ENCODE peak calls at places on chromosomes 11 and 22, in ten cellular contexts. One of them, this sample, is unnamed.

GRCh38 chr22:18057568-18058209 is 20.1 kb upstream of the PEX26 start:
- DNase-seq in stimulated activated CD4-positive, alpha-beta T cell treated with anti-CD3 and anti-CD28 coated beads, Interleukin-1b, Interleukin-23, amount 100 ng/mL, for 4 hours: no peak
- DNase-seq in WERI-Rb-1: no peak
- DNase-seq in iPS DF 6.9: no peak
- DNase-seq in ELR: peak
- DNase-seq in putamen: peak
- DNase-seq in anterior cingulate cortex: peak
- DNase-seq in keratinocyte: peak
- DNase-seq in adipocyte: peak
- DNase-seq in gastrocnemius medialis: peak
- DNase-seq in this sample: peak

GRCh38 chr22:20646377-20646776 is 127.5 kb upstream of the SERPIND1 start:
- DNase-seq in stimulated activated CD4-positive, alpha-beta T cell treated with anti-CD3 and anti-CD28 coated beads, Interleukin-1b, Interleukin-23, amount 100 ng/mL, for 4 hours: no peak
- DNase-seq in WERI-Rb-1: no peak
- DNase-seq in iPS DF 6.9: no peak
- DNase-seq in ELR: no peak
- DNase-seq in putamen: no peak
- DNase-seq in anterior cingulate cortex: no peak
- DNase-seq in keratinocyte: no peak
- DNase-seq in adipocyte: no peak
- DNase-seq in gastrocnemius medialis: no peak
- DNase-seq in this sample: no peak

GRCh38 chr11:83816572-83817187 is 530.5 kb upstream of the CCDC90B start:
- DNase-seq in stimulated activated CD4-positive, alpha-beta T cell treated with anti-CD3 and anti-CD28 coated beads, Interleukin-1b, Interleukin-23, amount 100 ng/mL, for 4 hours: no peak
- DNase-seq in WERI-Rb-1: no peak
- DNase-seq in iPS DF 6.9: no peak
- DNase-seq in ELR: peak
- DNase-seq in putamen: no peak
- DNase-seq in anterior cingulate cortex: no peak
- DNase-seq in keratinocyte: no peak
- DNase-seq in adipocyte: peak
- DNase-seq in gastrocnemius medialis: no peak
- DNase-seq in this sample: no peak

GRCh38 chr11:71425851-71426250 is 22.3 kb downstream of the DHCR7 start:
- DNase-seq in stimulated activated CD4-positive, alpha-beta T cell treated with anti-CD3 and anti-CD28 coated beads, Interleukin-1b, Interleukin-23, amount 100 ng/mL, for 4 hours: no peak
- DNase-seq in WERI-Rb-1: no peak
- DNase-seq in iPS DF 6.9: no peak
- DNase-seq in ELR: no peak
- DNase-seq in putamen: no peak
- DNase-seq in anterior cingulate cortex: no peak
- DNase-seq in keratinocyte: peak
- DNase-seq in adipocyte: no peak
- DNase-seq in gastrocnemius medialis: no peak
- DNase-seq in this sample: no peak

GRCh38 chr11:122833133-122833470 is 5.2 kb upstream of the CRTAM start:
- DNase-seq in stimulated activated CD4-positive, alpha-beta T cell treated with anti-CD3 and anti-CD28 coated beads, Interleukin-1b, Interleukin-23, amount 100 ng/mL, for 4 hours: no peak
- DNase-seq in WERI-Rb-1: no peak
- DNase-seq in iPS DF 6.9: no peak
- DNase-seq in ELR: no peak
- DNase-seq in putamen: no peak
- DNase-seq in anterior cingulate cortex: no peak
- DNase-seq in keratinocyte: no peak
- DNase-seq in adipocyte: no peak
- DNase-seq in gastrocnemius medialis: no peak
- DNase-seq in this sample: no peak

GRCh38 chr11:65356394-65356972 is 1.9 kb downstream of the TIGD3 start:
- DNase-seq in stimulated activated CD4-positive, alpha-beta T cell treated with anti-CD3 and anti-CD28 coated beads, Interleukin-1b, Interleukin-23, amount 100 ng/mL, for 4 hours: no peak
- DNase-seq in WERI-Rb-1: no peak
- DNase-seq in iPS DF 6.9: no peak
- DNase-seq in ELR: no peak
- DNase-seq in putamen: no peak
- DNase-seq in anterior cingulate cortex: no peak
- DNase-seq in keratinocyte: no peak
- DNase-seq in adipocyte: no peak
- DNase-seq in gastrocnemius medialis: peak
- DNase-seq in this sample: no peak

GRCh38 chr11:14773755-14774154 is 118.3 kb downstream of the CYP2R1 start:
- DNase-seq in stimulated activated CD4-positive, alpha-beta T cell treated with anti-CD3 and anti-CD28 coated beads, Interleukin-1b, Interleukin-23, amount 100 ng/mL, for 4 hours: no peak
- DNase-seq in WERI-Rb-1: no peak
- DNase-seq in iPS DF 6.9: no peak
- DNase-seq in ELR: peak
- DNase-seq in putamen: no peak
- DNase-seq in anterior cingulate cortex: no peak
- DNase-seq in keratinocyte: no peak
- DNase-seq in adipocyte: peak
- DNase-seq in gastrocnemius medialis: no peak
- DNase-seq in this sample: no peak

GRCh38 chr22:41966607-41967240 is 2.5 kb upstream of the SEPTIN3 start:
- DNase-seq in stimulated activated CD4-positive, alpha-beta T cell treated with anti-CD3 and anti-CD28 coated beads, Interleukin-1b, Interleukin-23, amount 100 ng/mL, for 4 hours: no peak
- DNase-seq in WERI-Rb-1: peak
- DNase-seq in iPS DF 6.9: no peak
- DNase-seq in ELR: peak
- DNase-seq in putamen: peak
- DNase-seq in anterior cingulate cortex: peak
- DNase-seq in keratinocyte: peak
- DNase-seq in adipocyte: peak
- DNase-seq in gastrocnemius medialis: no peak
- DNase-seq in this sample: peak

GRCh38 chr22:31253949-31254348 is 38.3 kb downstream of the PIK3IP1 start:
- DNase-seq in stimulated activated CD4-positive, alpha-beta T cell treated with anti-CD3 and anti-CD28 coated beads, Interleukin-1b, Interleukin-23, amount 100 ng/mL, for 4 hours: no peak
- DNase-seq in WERI-Rb-1: peak
- DNase-seq in iPS DF 6.9: no peak
- DNase-seq in ELR: no peak
- DNase-seq in putamen: no peak
- DNase-seq in anterior cingulate cortex: no peak
- DNase-seq in keratinocyte: peak
- DNase-seq in adipocyte: no peak
- DNase-seq in gastrocnemius medialis: no peak
- DNase-seq in this sample: no peak

GRCh38 chr11:17822021-17822781 is 87.6 kb downstream of the KCNC1 start:
- DNase-seq in stimulated activated CD4-positive, alpha-beta T cell treated with anti-CD3 and anti-CD28 coated beads, Interleukin-1b, Interleukin-23, amount 100 ng/mL, for 4 hours: no peak
- DNase-seq in WERI-Rb-1: no peak
- DNase-seq in iPS DF 6.9: no peak
- DNase-seq in ELR: peak
- DNase-seq in putamen: no peak
- DNase-seq in anterior cingulate cortex: no peak
- DNase-seq in keratinocyte: no peak
- DNase-seq in adipocyte: peak
- DNase-seq in gastrocnemius medialis: no peak
- DNase-seq in this sample: no peak

GRCh38 chr11:65574147-65574962 is 1.5 kb upstream of the EHBP1L1 start:
- DNase-seq in stimulated activated CD4-positive, alpha-beta T cell treated with anti-CD3 and anti-CD28 coated beads, Interleukin-1b, Interleukin-23, amount 100 ng/mL, for 4 hours: peak
- DNase-seq in WERI-Rb-1: peak
- DNase-seq in iPS DF 6.9: no peak
- DNase-seq in ELR: peak
- DNase-seq in putamen: peak
- DNase-seq in anterior cingulate cortex: peak
- DNase-seq in keratinocyte: no peak
- DNase-seq in adipocyte: peak
- DNase-seq in gastrocnemius medialis: peak
- DNase-seq in this sample: peak

GRCh38 chr11:47507016-47507631 is 45.8 kb downstream of the CELF1 start:
- DNase-seq in stimulated activated CD4-positive, alpha-beta T cell treated with anti-CD3 and anti-CD28 coated beads, Interleukin-1b, Interleukin-23, amount 100 ng/mL, for 4 hours: no peak
- DNase-seq in WERI-Rb-1: no peak
- DNase-seq in iPS DF 6.9: no peak
- DNase-seq in ELR: no peak
- DNase-seq in putamen: no peak
- DNase-seq in anterior cingulate cortex: no peak
- DNase-seq in keratinocyte: no peak
- DNase-seq in adipocyte: peak
- DNase-seq in gastrocnemius medialis: no peak
- DNase-seq in this sample: no peak

GRCh38 chr11:12125609-12126149 is 15.3 kb downstream of the MICAL2 start:
- DNase-seq in stimulated activated CD4-positive, alpha-beta T cell treated with anti-CD3 and anti-CD28 coated beads, Interleukin-1b, Interleukin-23, amount 100 ng/mL, for 4 hours: no peak
- DNase-seq in WERI-Rb-1: no peak
- DNase-seq in iPS DF 6.9: no peak
- DNase-seq in ELR: peak
- DNase-seq in putamen: no peak
- DNase-seq in anterior cingulate cortex: no peak
- DNase-seq in keratinocyte: no peak
- DNase-seq in adipocyte: no peak
- DNase-seq in gastrocnemius medialis: no peak
- DNase-seq in this sample: no peak

GRCh38 chr11:8258771-8259170 is 4.9 kb downstream of the LMO1 start:
- DNase-seq in stimulated activated CD4-positive, alpha-beta T cell treated with anti-CD3 and anti-CD28 coated beads, Interleukin-1b, Interleukin-23, amount 100 ng/mL, for 4 hours: no peak
- DNase-seq in WERI-Rb-1: no peak
- DNase-seq in iPS DF 6.9: no peak
- DNase-seq in ELR: peak
- DNase-seq in putamen: no peak
- DNase-seq in anterior cingulate cortex: no peak
- DNase-seq in keratinocyte: no peak
- DNase-seq in adipocyte: peak
- DNase-seq in gastrocnemius medialis: peak
- DNase-seq in this sample: peak

GRCh38 chr22:46726066-46726985 is 11.7 kb downstream of the CERK start:
- DNase-seq in stimulated activated CD4-positive, alpha-beta T cell treated with anti-CD3 and anti-CD28 coated beads, Interleukin-1b, Interleukin-23, amount 100 ng/mL, for 4 hours: no peak
- DNase-seq in WERI-Rb-1: no peak
- DNase-seq in iPS DF 6.9: no peak
- DNase-seq in ELR: no peak
- DNase-seq in putamen: no peak
- DNase-seq in anterior cingulate cortex: no peak
- DNase-seq in keratinocyte: no peak
- DNase-seq in adipocyte: peak
- DNase-seq in gastrocnemius medialis: no peak
- DNase-seq in this sample: no peak

GRCh38 chr11:44759743-44760476 is 33.1 kb downstream of the TSPAN18 start:
- DNase-seq in stimulated activated CD4-positive, alpha-beta T cell treated with anti-CD3 and anti-CD28 coated beads, Interleukin-1b, Interleukin-23, amount 100 ng/mL, for 4 hours: no peak
- DNase-seq in WERI-Rb-1: no peak
- DNase-seq in iPS DF 6.9: no peak
- DNase-seq in ELR: no peak
- DNase-seq in putamen: no peak
- DNase-seq in anterior cingulate cortex: no peak
- DNase-seq in keratinocyte: no peak
- DNase-seq in adipocyte: no peak
- DNase-seq in gastrocnemius medialis: no peak
- DNase-seq in this sample: no peak

GRCh38 chr11:128240546-128240945 is 346.8 kb downstream of the ETS1 start:
- DNase-seq in stimulated activated CD4-positive, alpha-beta T cell treated with anti-CD3 and anti-CD28 coated beads, Interleukin-1b, Interleukin-23, amount 100 ng/mL, for 4 hours: no peak
- DNase-seq in WERI-Rb-1: no peak
- DNase-seq in iPS DF 6.9: no peak
- DNase-seq in ELR: no peak
- DNase-seq in putamen: no peak
- DNase-seq in anterior cingulate cortex: no peak
- DNase-seq in keratinocyte: no peak
- DNase-seq in adipocyte: peak
- DNase-seq in gastrocnemius medialis: no peak
- DNase-seq in this sample: no peak

GRCh38 chr11:68750197-68750987 is 928 bp downstream of the TESMIN start:
- DNase-seq in stimulated activated CD4-positive, alpha-beta T cell treated with anti-CD3 and anti-CD28 coated beads, Interleukin-1b, Interleukin-23, amount 100 ng/mL, for 4 hours: no peak
- DNase-seq in WERI-Rb-1: no peak
- DNase-seq in iPS DF 6.9: no peak
- DNase-seq in ELR: no peak
- DNase-seq in putamen: no peak
- DNase-seq in anterior cingulate cortex: no peak
- DNase-seq in keratinocyte: no peak
- DNase-seq in adipocyte: no peak
- DNase-seq in gastrocnemius medialis: no peak
- DNase-seq in this sample: no peak

GRCh38 chr11:40647290-40647689 is 812.2 kb downstream of the LRRC4C start:
- DNase-seq in stimulated activated CD4-positive, alpha-beta T cell treated with anti-CD3 and anti-CD28 coated beads, Interleukin-1b, Interleukin-23, amount 100 ng/mL, for 4 hours: no peak
- DNase-seq in WERI-Rb-1: no peak
- DNase-seq in iPS DF 6.9: no peak
- DNase-seq in ELR: no peak
- DNase-seq in putamen: no peak
- DNase-seq in anterior cingulate cortex: no peak
- DNase-seq in keratinocyte: no peak
- DNase-seq in adipocyte: no peak
- DNase-seq in gastrocnemius medialis: no peak
- DNase-seq in this sample: no peak